ENCODE peak calls at places on chromosomes 2 and 18, in five cellular contexts. W, O, B, K and G are unnamed samples.

GRCh38 chr2:226813148-226813701 is 13.6 kb upstream of the IRS1 start:
- DNase-seq in W (peak; percentile 67), O (no peak), B (no peak), K (no peak), G (peak; percentile 43)

GRCh38 chr2:23649819-23650218 is 264.8 kb downstream of the KLHL29 start:
- DNase-seq in W (no peak), O (peak; percentile 34), B (no peak), K (no peak), G (peak; percentile 46)

GRCh38 chr2:147782521-147782920 is 62.3 kb upstream of the ACVR2A start:
- DNase-seq in W (peak; percentile 6), O (peak; percentile 80), B (no peak), K (peak; percentile 18), G (peak; percentile 35)

GRCh38 chr2:24888177-24888576 is 31.9 kb downstream of the ADCY3 start:
- DNase-seq in W (no peak), O (no peak), B (no peak), K (no peak), G (no peak)

GRCh38 chr18:39053569-39053968 is 1488.0 kb upstream of the CELF4 start:
- DNase-seq in W (no peak), O (no peak), B (no peak), K (no peak), G (no peak)

GRCh38 chr2:72917138-72917874 is at the start of gene EMX1:
- DNase-seq in W (peak; percentile 91), O (no peak), B (no peak), K (no peak), G (no peak)

GRCh38 chr18:7038330-7038846 is 79.2 kb downstream of the LAMA1 start:
- DNase-seq in W (peak; percentile 92), O (peak; percentile 99), B (peak; percentile 79), K (peak; percentile 98), G (peak; percentile 99)

GRCh38 chr2:30722936-30723725 is 84.1 kb downstream of the CAPN13 start:
- DNase-seq in W (no peak), O (no peak), B (no peak), K (no peak), G (no peak)

GRCh38 chr2:203690110-203691047 is 16.1 kb upstream of the CD28 start:
- DNase-seq in W (no peak), O (peak; percentile 38), B (no peak), K (peak; percentile 65), G (no peak)

GRCh38 chr18:10418836-10419235 is 35.6 kb upstream of the APCDD1 start:
- DNase-seq in W (no peak), O (no peak), B (no peak), K (no peak), G (no peak)

GRCh38 chr2:55224761-55225261 is 7.3 kb downstream of the CLHC1 start:
- DNase-seq in W (peak; percentile 30), O (no peak), B (no peak), K (no peak), G (no peak)

GRCh38 chr2:24259316-24259715 is 84.5 kb downstream of the FAM228A start:
- DNase-seq in W (no peak), O (no peak), B (no peak), K (no peak), G (peak; percentile 53)

GRCh38 chr2:42084231-42084671 is 36.4 kb downstream of the PKDCC start:
- DNase-seq in W (no peak), O (peak; percentile 84), B (no peak), K (peak; percentile 77), G (peak; percentile 28)

GRCh38 chr2:129374452-129374851 is 605.0 kb upstream of the RAB6C start:
- DNase-seq in W (no peak), O (no peak), B (no peak), K (no peak), G (no peak)

GRCh38 chr2:219002395-219003266 is 9.4 kb upstream of the CRYBA2 start:
- DNase-seq in W (peak; percentile 95), O (no peak), B (no peak), K (no peak), G (peak; percentile 19)

GRCh38 chr2:54588244-54588899 is 132.2 kb downstream of the SPTBN1 start:
- DNase-seq in W (no peak), O (no peak), B (no peak), K (no peak), G (no peak)

GRCh38 chr2:199070550-199070949 is 387.2 kb downstream of the SATB2 start:
- DNase-seq in W (no peak), O (no peak), B (no peak), K (no peak), G (no peak)

GRCh38 chr2:126778561-126779285 is 120.0 kb upstream of the TEX51 start:
- DNase-seq in W (no peak), O (no peak), B (no peak), K (no peak), G (no peak)

GRCh38 chr2:171347158-171347557 is 86.6 kb downstream of the METTL8 start:
- DNase-seq in W (no peak), O (peak; percentile 19), B (no peak), K (peak; percentile 22), G (peak; percentile 33)

GRCh38 chr2:113103958-113104627 is 23.3 kb upstream of the IL1RN start:
- DNase-seq in W (no peak), O (no peak), B (no peak), K (peak; percentile 15), G (peak; percentile 52)

GRCh38 chr2:26522325-26523120 is 44.6 kb upstream of the OTOF start:
- DNase-seq in W (no peak), O (no peak), B (peak; percentile 19), K (no peak), G (no peak)

GRCh38 chr2:36456227-36456788 is 100.7 kb downstream of the CRIM1 start:
- DNase-seq in W (no peak), O (peak; percentile 81), B (peak; percentile 68), K (peak; percentile 73), G (peak; percentile 86)

GRCh38 chr2:8641516-8641915 is 40.3 kb upstream of the ID2 start:
- DNase-seq in W (no peak), O (no peak), B (no peak), K (peak; percentile 9), G (no peak)

GRCh38 chr18:61333271-61333745 is at the start of gene CDH20:
- DNase-seq in W (peak; percentile 86), O (no peak), B (no peak), K (no peak), G (no peak)
- H3K4me3 ChIP-seq in W (peak within 1 kb of the TSS; percentile 74), O (no peak within 1 kb of the TSS), B (no peak within 1 kb of the TSS), K (peak within 1 kb of the TSS; percentile 52), G (peak within 1 kb of the TSS; percentile 43)

GRCh38 chr2:110886806-110887573 is 154.6 kb downstream of the ACOXL start:
- DNase-seq in W (peak; percentile 49), O (no peak), B (no peak), K (no peak), G (no peak)
- H3K4me3 ChIP-seq in W (no peak overlapping the region), O (no peak overlapping the region), B (no peak overlapping the region), K (no peak overlapping the region), G (no peak overlapping the region)

GRCh38 chr2:223053431-223054192 is 1.6 kb downstream of the KCNE4 start:
- DNase-seq in W (no peak), O (no peak), B (peak; percentile 51), K (no peak), G (no peak)

GRCh38 chr2:223050188-223050587 is 1.8 kb upstream of the KCNE4 start:
- DNase-seq in W (no peak), O (no peak), B (no peak), K (no peak), G (no peak)

GRCh38 chr2:223050900-223051299 is 1.1 kb upstream of the KCNE4 start:
- DNase-seq in W (no peak), O (peak; percentile 66), B (peak; percentile 55), K (peak; percentile 80), G (peak; percentile 44)

GRCh38 chr2:223052710-223053261 is 796 bp downstream of the KCNE4 start:
- DNase-seq in W (no peak), O (no peak), B (peak; percentile 60), K (no peak), G (peak; percentile 33)

GRCh38 chr2:223051580-223052375 is at the start of gene KCNE4:
- DNase-seq in W (peak; percentile 27), O (peak; percentile 82), B (no peak), K (peak; percentile 85), G (peak; percentile 78)
- H3K4me3 ChIP-seq in W (no peak within 1 kb of the TSS), O (peak within 1 kb of the TSS; percentile 41), B (peak within 1 kb of the TSS; percentile 71), K (peak within 1 kb of the TSS; percentile 70), G (peak within 1 kb of the TSS; percentile 65)

GRCh38 chr2:6916736-6917070 is 509 bp upstream of the RNF144A start:
- DNase-seq in W (peak; percentile 57), O (no peak), B (no peak), K (no peak), G (no peak)
- H3K4me3 ChIP-seq in W (peak overlapping the region; percentile 67), O (no peak overlapping the region), B (peak overlapping the region; percentile 50), K (peak overlapping the region; percentile 34), G (peak overlapping the region; percentile 17)

GRCh38 chr2:177243476-177243875 is 21.1 kb downstream of the NFE2L2 start:
- DNase-seq in W (no peak), O (no peak), B (no peak), K (peak; percentile 27), G (no peak)

GRCh38 chr2:177242136-177242987 is 22.2 kb downstream of the NFE2L2 start:
- DNase-seq in W (no peak), O (peak; percentile 95), B (no peak), K (peak; percentile 98), G (peak; percentile 94)

GRCh38 chr2:177243073-177243472 is 21.5 kb downstream of the NFE2L2 start:
- DNase-seq in W (no peak), O (no peak), B (no peak), K (no peak), G (no peak)

GRCh38 chr2:177239934-177240600 is 24.5 kb downstream of the NFE2L2 start:
- DNase-seq in W (no peak), O (peak; percentile 49), B (peak; percentile 66), K (peak; percentile 66), G (peak; percentile 68)

GRCh38 chr2:177241771-177242135 is 22.8 kb downstream of the NFE2L2 start:
- DNase-seq in W (no peak), O (no peak), B (no peak), K (peak; percentile 73), G (peak; percentile 56)
- H3K4me3 ChIP-seq in W (no peak overlapping the region), O (no peak overlapping the region), B (peak overlapping the region; percentile 10), K (peak overlapping the region; percentile 21), G (no peak overlapping the region)

DNA sequence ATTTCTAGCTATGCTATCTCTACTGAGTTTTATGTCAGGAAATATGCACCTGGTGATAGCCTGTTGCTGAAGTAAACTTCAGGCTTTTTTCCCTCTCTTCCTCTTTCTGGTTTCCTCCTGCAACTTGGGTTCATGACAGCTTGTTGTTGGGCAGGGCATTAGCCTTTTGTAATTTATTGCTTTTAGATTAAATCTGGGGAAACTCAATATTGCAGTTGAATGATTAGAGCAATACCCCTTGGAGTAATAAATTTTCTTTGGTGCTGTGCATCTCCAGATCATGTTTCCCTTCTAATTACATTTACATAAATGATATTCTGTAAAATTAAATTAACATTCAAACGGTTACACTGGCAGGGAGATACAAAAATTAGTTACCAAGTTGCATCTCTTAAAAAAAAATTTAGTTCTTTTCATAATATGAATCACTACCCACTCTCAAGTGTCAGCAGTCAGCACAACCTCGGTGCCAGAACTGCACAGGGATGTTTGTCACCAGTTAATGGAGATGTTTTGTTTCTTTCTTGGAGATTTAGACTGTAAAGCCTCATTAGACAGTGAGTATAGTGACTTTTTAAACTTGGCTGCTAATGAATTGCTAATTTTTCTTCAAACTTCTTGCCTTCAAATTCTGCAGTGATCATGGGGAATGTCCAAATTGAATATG is 466.5 kb upstream of the ETAA1 start:
- DNase-seq in W (no peak), O (no peak), B (no peak), K (no peak), G (no peak)
- H3K4me3 ChIP-seq in W (no peak overlapping the region), O (no peak overlapping the region), B (no peak overlapping the region), K (no peak overlapping the region), G (no peak overlapping the region)